ENCODE peak calls at places on chromosome 7, in five cellular contexts. G is HL-60, I is upper lobe of right lung, A is endothelial cell, F is foreskin fibroblast. S is an unnamed sample.

GRCh38 chr7:108684629-108685028 is 115.0 kb downstream of the DNAJB9 start:
- DNase-seq in G (no peak), I (no peak), A (no peak), F (no peak), S (no peak)

GRCh38 chr7:151131622-151132293 is 35.7 kb downstream of the GBX1 start:
- DNase-seq in G (no peak), I (no peak), A (no peak), F (no peak), S (no peak)

GRCh38 chr7:131235489-131236317 is 92.0 kb upstream of the MKLN1 start:
- DNase-seq in G (no peak), I (no peak), A (no peak), F (peak), S (peak)

GRCh38 chr7:149455175-149455950 is 5.5 kb downstream of the ZNF777 start:
- DNase-seq in G (no peak), I (no peak), A (no peak), F (no peak), S (no peak)

GRCh38 chr7:104943502-104944343 is 70.3 kb upstream of the KMT2E start:
- DNase-seq in G (peak), I (peak), A (no peak), F (no peak), S (no peak)

GRCh38 chr7:132575987-132576722 is at the start of gene PLXNA4:
- DNase-seq in G (no peak), I (no peak), A (no peak), F (no peak), S (no peak)

GRCh38 chr7:146129296-146129695 is 12.7 kb downstream of the CNTNAP2 start:
- DNase-seq in G (no peak), I (no peak), A (no peak), F (no peak), S (no peak)

GRCh38 chr7:26398436-26399308 is 107.0 kb downstream of the SNX10 start:
- DNase-seq in G (peak), I (peak), A (peak), F (peak), S (no peak)

GRCh38 chr7:37476428-37476827 is 27.8 kb upstream of the ELMO1 start:
- DNase-seq in G (no peak), I (no peak), A (no peak), F (no peak), S (no peak)

GRCh38 chr7:108448777-108449576 is 7.3 kb downstream of the NRCAM start:
- DNase-seq in G (no peak), I (no peak), A (no peak), F (no peak), S (no peak)

GRCh38 chr7:129208667-129209066 is 16.2 kb upstream of the AHCYL2 start:
- DNase-seq in G (no peak), I (no peak), A (no peak), F (no peak), S (no peak)

GRCh38 chr7:111780527-111780926 is 218.2 kb upstream of the IMMP2L start:
- DNase-seq in G (no peak), I (no peak), A (no peak), F (no peak), S (no peak)

GRCh38 chr7:125491137-125491536 is 561.5 kb upstream of the POT1 start:
- DNase-seq in G (no peak), I (no peak), A (no peak), F (no peak), S (no peak)

GRCh38 chr7:149854611-149855367 is 16.6 kb downstream of the ZNF862 start:
- DNase-seq in G (no peak), I (peak), A (no peak), F (peak), S (no peak)

GRCh38 chr7:77409005-77409738 is 7.0 kb downstream of the GSAP start:
- DNase-seq in G (no peak), I (no peak), A (no peak), F (no peak), S (no peak)

GRCh38 chr7:51350195-51350896 is 33.7 kb upstream of the COBL start:
- DNase-seq in G (no peak), I (no peak), A (no peak), F (no peak), S (no peak)

GRCh38 chr7:4468320-4469102 is 213.6 kb upstream of the FOXK1 start:
- DNase-seq in G (no peak), I (no peak), A (no peak), F (no peak), S (no peak)

GRCh38 chr7:41702635-41703371 is at the start of gene INHBA:
- DNase-seq in G (no peak), I (no peak), A (no peak), F (peak), S (no peak)

GRCh38 chr7:116422651-116423050 is 76.9 kb upstream of the CAV2 start:
- DNase-seq in G (no peak), I (no peak), A (no peak), F (no peak), S (no peak)

GRCh38 chr7:134891262-134892001 is 94.9 kb upstream of the AGBL3 start:
- DNase-seq in G (no peak), I (peak), A (peak), F (peak), S (peak)

GRCh38 chr7:83819911-83820310 is 171.0 kb upstream of the SEMA3E start:
- DNase-seq in G (no peak), I (no peak), A (no peak), F (no peak), S (no peak)

DNA sequence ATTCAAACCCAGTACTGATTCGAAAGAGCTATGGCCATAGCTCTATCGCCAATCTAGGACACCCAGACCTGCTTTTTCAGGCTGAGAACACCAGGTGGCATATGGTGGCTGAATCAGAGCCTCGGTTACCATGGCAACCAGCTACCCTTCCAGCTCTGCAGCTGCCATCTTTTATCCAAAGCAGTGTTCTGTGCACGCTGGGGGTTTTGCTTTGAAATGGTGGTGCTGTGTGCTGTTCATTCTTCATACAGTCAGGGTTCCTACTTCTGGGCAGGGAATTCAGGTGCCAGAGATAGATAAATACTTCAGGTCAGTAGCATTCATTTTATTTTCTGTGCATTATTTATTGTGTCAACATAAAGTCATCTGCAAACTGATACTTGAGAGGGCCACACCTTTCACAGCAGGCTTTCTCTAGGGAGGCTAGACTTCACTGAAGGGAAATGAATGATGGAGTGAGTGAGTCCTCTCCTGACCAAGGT is 85.4 kb downstream of the AKR1D1 start:
- DNase-seq in G (peak), I (peak), A (peak), F (peak), S (peak)
- TF ChIP-seq CTCF in G (peak), I (peak), A (peak), F (peak), S (peak)

DNA sequence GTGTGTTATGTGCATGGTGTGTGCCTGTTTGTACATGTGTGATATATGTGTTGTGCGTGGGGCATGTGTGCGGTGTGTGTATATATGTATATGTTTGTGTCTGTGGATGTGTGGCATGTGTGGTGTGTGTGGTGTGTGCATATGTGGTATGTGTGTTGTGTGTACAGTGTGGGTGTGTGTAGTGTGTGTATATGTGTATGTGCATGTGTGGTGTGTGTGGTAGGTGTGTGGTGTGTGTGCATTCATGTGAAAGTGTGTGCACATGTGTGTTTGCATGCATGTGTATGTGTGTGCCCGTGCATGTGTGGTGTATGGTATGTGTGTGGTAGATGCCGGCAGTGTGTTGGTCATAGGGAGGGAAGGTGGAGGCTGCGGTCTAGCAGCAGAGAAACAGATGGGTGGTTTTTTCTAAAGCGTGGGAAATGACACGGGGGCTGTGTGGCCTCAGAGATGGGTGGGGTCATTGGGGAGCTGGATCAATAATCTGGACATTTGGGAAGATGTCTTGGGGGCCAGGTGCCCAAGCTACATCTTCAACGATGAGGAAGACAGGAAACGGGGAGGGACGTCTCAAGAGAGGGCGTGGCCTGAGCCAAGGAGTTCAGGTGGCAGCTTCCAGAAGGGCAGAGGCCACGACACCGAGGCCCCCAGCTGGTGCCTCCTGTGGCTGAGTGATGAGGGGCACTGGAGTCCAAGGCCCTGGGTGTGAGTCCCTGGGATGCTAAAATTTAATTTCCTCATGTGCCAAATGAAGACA is 481.3 kb downstream of the DNAJB6 start:
- DNase-seq in G (no peak), I (peak), A (no peak), F (no peak), S (no peak)
- TF ChIP-seq CTCF in G (no peak), I (no peak), A (no peak), F (no peak), S (no peak)

DNA sequence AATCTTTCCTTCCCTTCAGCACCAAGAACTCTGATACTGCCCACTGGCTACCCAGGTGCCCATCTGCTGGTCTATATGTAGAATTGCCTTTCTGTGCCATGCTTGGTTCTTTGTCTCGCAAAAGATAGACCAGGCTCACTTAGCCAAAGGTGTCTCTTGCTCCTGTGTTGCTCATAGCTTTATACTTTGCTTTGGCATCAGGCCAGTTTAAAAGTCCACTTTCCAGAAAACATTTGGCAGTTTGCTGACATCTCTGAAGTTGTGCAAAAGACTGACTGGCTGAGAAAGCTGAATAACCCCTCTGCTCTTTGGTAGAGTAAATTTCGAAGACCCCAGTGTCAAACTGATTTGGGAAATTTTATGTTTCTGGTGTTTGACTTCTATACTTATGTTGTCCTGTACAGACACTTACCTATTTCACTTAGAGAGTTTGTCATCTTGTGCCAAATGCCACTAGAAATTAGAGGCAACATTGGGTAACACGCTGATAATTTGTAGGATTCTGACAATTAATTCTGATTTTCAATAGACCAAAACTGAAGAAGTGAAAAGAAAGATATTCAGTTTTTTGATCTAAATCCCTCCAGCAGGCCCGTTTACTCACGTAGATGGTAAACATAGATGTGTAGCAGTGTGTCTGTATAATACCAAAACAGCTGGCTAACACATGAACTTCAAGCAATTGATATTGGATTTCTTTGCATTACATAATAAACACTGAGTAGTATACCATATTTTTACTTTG is 91.1 kb downstream of the CPED1 start:
- DNase-seq in G (no peak), I (no peak), A (no peak), F (no peak), S (no peak)
- TF ChIP-seq CTCF in G (no peak), I (peak), A (no peak), F (peak), S (peak)

GRCh38 chr7:268991-269390 is 21.0 kb upstream of the FOXL3 start:
- DNase-seq in G (no peak), I (no peak), A (no peak), F (no peak), S (no peak)

GRCh38 chr7:265192-265997 is 24.6 kb upstream of the FOXL3 start:
- DNase-seq in G (no peak), I (no peak), A (no peak), F (no peak), S (no peak)

GRCh38 chr7:264541-265191 is 25.3 kb upstream of the FOXL3 start:
- DNase-seq in G (no peak), I (no peak), A (no peak), F (no peak), S (no peak)

GRCh38 chr7:265998-266850 is 23.7 kb upstream of the FOXL3 start:
- DNase-seq in G (no peak), I (no peak), A (no peak), F (no peak), S (no peak)

DNA sequence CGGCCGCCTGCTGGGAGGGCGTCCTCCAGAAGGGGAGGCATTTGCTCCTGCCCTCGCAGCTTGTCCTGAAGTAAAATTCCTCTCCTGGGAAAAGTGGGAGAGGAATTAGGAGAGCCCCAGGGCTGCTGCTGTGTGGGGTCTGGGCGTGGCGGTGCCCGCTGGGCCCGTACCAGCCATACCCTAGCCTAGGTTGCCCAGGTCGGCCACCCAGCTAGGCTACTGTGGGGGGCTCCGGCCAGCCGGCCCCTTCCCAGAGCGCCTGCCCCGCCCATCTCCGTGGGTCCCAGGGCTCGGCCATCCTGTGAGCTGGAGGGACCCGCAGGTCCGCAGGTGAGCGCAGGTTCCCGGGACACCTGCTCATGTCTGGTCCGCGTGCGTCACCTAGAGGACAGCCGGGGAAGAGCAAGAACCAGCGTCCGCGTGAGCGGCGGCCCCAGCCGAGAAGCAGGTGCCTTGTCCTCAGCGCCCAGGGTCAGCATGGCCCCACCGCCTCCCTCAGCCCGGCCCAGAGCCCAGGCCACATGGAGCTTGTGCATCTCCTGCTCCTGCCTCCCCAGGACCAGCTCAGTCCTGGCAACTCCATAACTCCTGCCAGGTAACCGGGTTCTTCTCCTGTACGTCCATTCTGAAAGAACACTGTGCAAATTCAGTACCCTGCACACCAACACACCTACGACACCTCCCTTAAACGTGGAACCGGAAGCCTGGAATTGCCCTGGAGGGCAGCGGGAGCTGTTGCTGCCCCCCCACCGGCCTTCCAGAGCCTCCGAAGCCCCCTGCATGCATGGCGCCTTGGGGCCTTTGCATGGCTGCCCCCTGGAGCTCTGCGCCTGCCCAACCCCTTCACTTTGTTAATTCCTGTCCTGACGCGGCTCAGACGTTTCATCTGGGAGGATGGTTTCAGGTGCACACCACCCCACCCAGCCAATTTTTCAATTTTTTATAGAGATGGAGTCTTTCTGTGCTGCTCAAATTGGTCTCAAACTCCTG is 22.8 kb upstream of the FOXL3 start:
- DNase-seq in G (no peak), I (no peak), A (no peak), F (no peak), S (no peak)
- TF ChIP-seq CTCF in G (no peak), I (peak), A (no peak), F (no peak), S (peak)

DNA sequence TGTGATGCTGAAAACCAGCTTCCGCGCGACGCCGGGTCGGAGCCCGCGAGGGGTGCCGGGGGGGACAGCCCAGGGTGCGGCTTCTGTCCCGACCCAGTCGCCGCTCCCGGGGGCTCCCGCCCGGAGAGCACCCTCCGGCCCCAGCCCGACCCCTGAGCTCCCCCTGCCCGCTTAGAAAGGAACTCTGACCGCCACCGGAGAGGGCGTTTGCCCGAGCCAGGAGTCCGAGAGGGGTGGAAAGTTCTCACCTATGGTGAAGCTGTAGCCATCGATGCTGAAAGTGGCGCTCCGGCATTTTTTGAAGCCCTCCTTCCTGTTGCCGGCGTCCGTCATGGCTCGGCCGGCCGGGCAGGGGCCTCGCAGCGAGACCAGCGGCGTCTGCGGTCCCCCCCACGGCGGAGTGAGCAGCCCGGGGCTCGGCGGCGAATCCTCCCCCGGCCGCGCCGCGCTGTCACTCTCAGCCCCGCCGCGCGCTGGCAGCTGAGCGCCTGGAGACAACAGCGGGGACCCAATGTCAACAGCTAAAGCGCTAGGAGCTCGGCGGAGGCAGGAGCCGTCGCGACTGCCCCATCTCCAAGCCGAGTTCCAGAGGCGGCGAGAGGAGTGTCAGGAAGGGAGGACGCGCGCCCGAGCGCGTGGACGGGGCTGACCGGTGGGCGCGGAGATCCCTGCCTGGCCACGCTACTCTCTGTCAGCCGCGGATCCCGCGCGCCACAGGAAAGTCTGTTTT is 191.6 kb downstream of the LSM5 start:
- DNase-seq in G (no peak), I (no peak), A (peak), F (no peak), S (no peak)
- TF ChIP-seq CTCF in G (no peak), I (no peak), A (no peak), F (no peak), S (no peak)

DNA sequence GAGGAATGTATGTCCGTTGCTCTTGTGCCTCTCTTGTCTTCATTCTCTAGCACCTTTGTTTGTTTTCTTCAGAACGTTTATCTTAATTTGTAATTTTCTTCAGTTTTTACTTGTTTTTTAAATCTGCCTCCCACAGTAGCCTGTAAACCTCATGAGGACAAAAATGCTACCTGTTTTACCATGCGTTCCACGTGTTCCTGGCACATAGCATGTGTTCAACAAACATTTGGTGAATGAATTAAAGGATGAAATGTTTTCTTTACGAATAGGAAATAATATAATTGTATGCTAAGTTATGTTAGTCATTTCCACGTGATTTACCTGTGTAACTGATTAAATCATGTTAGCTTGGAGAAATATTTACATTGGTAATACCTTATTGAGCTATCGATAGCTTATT is 2.2 kb downstream of the RBM33 start:
- DNase-seq in G (no peak), I (no peak), A (no peak), F (no peak), S (no peak)
- TF ChIP-seq CTCF in G (no peak), I (no peak), A (no peak), F (no peak), S (no peak)

GRCh38 chr7:158760936-158761335 is 56.3 kb upstream of the NCAPG2 start:
- DNase-seq in G (no peak), I (no peak), A (no peak), F (no peak), S (no peak)
- TF ChIP-seq CTCF in G (no peak), I (peak), A (no peak), F (peak), S (peak)

DNA sequence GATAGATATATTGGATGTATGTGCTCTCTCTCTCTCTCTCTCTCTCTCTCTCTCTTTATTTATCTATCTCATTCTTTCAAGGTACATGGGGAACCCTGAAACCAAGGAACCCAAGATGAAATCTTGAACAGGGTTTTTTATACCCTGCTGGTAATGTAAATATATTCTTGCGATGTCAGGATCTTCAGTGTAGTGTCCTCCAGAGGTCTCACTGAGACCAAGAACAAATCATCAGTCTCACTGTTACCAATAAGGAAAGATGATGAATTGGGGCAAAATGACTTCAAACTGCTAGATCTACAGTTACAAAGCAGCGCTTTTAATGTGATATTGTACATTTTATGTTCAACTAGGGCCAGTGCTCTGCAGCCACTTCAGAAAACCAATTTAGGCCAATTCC is 423.5 kb downstream of the ANKRD7 start:
- DNase-seq in G (no peak), I (no peak), A (no peak), F (no peak), S (no peak)
- TF ChIP-seq CTCF in G (no peak), I (no peak), A (no peak), F (no peak), S (no peak)

GRCh38 chr7:963236-964078 is 9.0 kb upstream of the ADAP1 start:
- DNase-seq in G (no peak), I (peak), A (no peak), F (no peak), S (no peak)
- TF ChIP-seq CTCF in G (no peak), I (no peak), A (no peak), F (no peak), S (no peak)